ENCODE peak calls at places on chromosomes 2 and 18, in eight cellular contexts. G is suprapubic skin, A is endothelial cell of umbilical vein, Z is neural progenitor cell, X is AG09319, N is hepatocyte, Y is NB4, J is WERI-Rb-1. E is an unnamed sample.

GRCh38 chr2:240702640-240703011 is 11.0 kb downstream of the AQP12A start:
- DNase-seq in N (no peak), G (no peak), A (no peak), Y (no peak), Z (no peak), J (no peak), X (no peak), E (no peak)

GRCh38 chr2:120613742-120614481 is 121.8 kb upstream of the GLI2 start:
- DNase-seq in A (no peak), Z (no peak), G (no peak), Y (no peak), N (peak; percentile 30), X (peak; percentile 61), J (no peak), E (no peak)

GRCh38 chr2:102084651-102085050 is 57.9 kb upstream of the IL1R1 start:
- DNase-seq in Y (no peak), N (no peak), Z (no peak), X (no peak), G (no peak), A (no peak), J (no peak), E (no peak)

GRCh38 chr18:48838921-48839818 is 111.6 kb downstream of the SMAD7 start:
- DNase-seq in Y (peak; percentile 84), X (peak; percentile 37), N (peak; percentile 33), J (peak; percentile 54), G (peak; percentile 59), A (no peak), Z (no peak), E (no peak)

GRCh38 chr2:142936629-142937028 is 59.2 kb downstream of the KYNU start:
- DNase-seq in G (no peak), J (no peak), Z (no peak), A (no peak), X (no peak), N (no peak), Y (no peak), E (no peak)

GRCh38 chr2:125424386-125424785 is 1231.6 kb upstream of the GYPC start:
- DNase-seq in G (no peak), N (no peak), Y (no peak), A (no peak), X (no peak), J (no peak), Z (peak; percentile 51), E (no peak)

GRCh38 chr2:88147145-88147544 is 19.3 kb upstream of the FABP1 start:
- DNase-seq in N (no peak), A (no peak), X (no peak), J (no peak), G (no peak), Z (no peak), Y (no peak), E (no peak)

GRCh38 chr2:105391058-105391627 is 7.7 kb downstream of the FHL2 start:
- DNase-seq in X (no peak), Y (no peak), J (no peak), Z (no peak), G (peak; percentile 33), N (no peak), A (peak; percentile 22), E (no peak)

GRCh38 chr18:48975817-48976649 is 25.3 kb upstream of the SMAD7 start:
- DNase-seq in G (no peak), A (peak; percentile 35), J (peak; percentile 83), N (peak; percentile 90), X (no peak), Y (peak; percentile 70), Z (peak; percentile 81), E (peak; percentile 45)

GRCh38 chr2:221200184-221200839 is 371.8 kb downstream of the EPHA4 start:
- DNase-seq in N (no peak), Z (no peak), A (no peak), X (no peak), Y (no peak), G (no peak), J (no peak), E (no peak)

DNA sequence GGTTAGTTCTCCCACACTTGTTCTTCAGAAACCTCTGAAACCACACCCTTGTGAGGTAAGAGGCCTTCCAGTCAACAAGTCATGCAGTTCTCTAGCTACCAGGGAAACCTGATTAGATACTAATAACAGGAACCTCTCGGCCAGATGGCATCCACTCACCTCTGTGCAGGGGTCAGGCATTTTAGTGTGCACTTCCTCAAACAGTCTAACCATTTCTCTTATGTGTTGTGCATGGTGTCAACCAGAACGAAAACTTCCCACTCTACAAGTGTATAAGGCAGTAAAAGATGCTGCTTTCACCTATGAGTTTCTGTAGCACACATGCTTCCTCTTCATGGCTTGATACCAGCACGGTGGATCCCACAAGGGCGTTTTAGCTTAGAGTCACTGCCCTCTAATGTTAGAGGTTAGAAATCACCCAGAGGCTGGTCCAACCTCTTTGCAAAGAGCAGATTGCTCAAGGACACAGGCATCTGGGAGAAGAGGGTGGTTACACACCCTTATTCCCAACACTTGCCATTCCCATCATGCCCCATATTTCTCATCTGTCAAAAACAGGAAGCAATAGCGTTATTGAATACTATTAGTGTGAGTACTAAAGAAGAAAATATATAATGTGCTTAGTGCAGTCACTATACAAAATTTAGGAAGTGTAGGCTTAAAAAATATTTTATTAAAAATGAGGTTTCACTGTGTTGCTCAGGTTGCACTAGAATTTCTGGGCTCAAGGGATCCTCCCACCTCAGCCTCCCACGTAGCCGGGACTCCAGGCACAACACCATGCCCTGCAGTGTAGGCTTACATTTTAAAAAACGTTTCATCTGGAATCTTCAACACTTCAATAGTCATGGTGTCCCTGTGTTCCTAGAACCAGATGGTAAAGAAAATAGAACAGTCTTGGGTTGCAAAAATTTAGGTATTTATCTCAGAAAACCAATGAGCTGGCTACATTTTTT is 34.5 kb upstream of the RAB31 start:
- DNase-seq in J (peak; percentile 51), Z (peak; percentile 44), Y (peak; percentile 77), N (peak; percentile 79), G (no peak), A (peak; percentile 58), X (peak; percentile 35), E (no peak)
- TF ChIP-seq CTCF in J (peak; percentile 44), Z (peak; percentile 22), Y (peak; percentile 42), N (peak; percentile 36), G (no peak), A (no peak), X (peak; percentile 40), E (no peak)

GRCh38 chr2:99695856-99696255 is 206.0 kb upstream of the REV1 start:
- DNase-seq in A (no peak), J (no peak), Z (no peak), N (no peak), X (no peak), G (no peak), Y (no peak), E (no peak)

GRCh38 chr2:99691931-99692330 is 202.1 kb upstream of the REV1 start:
- DNase-seq in Y (no peak), J (no peak), N (no peak), X (no peak), G (no peak), Z (no peak), A (no peak), E (no peak)

GRCh38 chr2:99689135-99689742 is 199.4 kb upstream of the REV1 start:
- DNase-seq in N (no peak), Y (no peak), G (no peak), J (no peak), X (no peak), Z (no peak), A (no peak), E (no peak)

GRCh38 chr2:99695121-99695773 is 205.4 kb upstream of the REV1 start:
- DNase-seq in Y (no peak), Z (no peak), N (no peak), J (no peak), G (no peak), X (no peak), A (no peak), E (no peak)

DNA sequence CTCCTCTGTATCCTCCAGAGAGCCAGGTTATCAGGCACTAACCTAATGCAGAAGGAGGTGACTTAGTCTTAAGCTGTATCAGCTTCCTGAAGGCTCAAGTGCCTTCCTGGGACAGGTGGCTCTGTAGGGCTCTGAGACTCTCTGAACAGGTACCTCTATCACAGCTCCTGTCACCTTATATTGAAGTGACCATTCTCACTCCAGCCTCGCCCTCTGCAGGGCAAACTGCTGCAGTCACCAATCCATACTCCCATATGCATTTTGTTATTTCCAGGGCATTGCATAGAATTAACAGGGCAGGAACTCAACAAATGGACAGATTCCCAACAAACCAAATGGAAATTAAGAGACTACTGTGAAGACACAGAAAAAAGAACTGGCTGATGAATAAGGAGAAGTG is 203.0 kb upstream of the REV1 start:
- DNase-seq in J (peak; percentile 32), Z (no peak), A (no peak), N (no peak), G (no peak), X (no peak), Y (no peak), E (no peak)
- TF ChIP-seq CTCF in J (peak; percentile 47), Z (peak; percentile 24), A (no peak), N (no peak), G (no peak), X (no peak), Y (peak; percentile 21), E (no peak)

DNA sequence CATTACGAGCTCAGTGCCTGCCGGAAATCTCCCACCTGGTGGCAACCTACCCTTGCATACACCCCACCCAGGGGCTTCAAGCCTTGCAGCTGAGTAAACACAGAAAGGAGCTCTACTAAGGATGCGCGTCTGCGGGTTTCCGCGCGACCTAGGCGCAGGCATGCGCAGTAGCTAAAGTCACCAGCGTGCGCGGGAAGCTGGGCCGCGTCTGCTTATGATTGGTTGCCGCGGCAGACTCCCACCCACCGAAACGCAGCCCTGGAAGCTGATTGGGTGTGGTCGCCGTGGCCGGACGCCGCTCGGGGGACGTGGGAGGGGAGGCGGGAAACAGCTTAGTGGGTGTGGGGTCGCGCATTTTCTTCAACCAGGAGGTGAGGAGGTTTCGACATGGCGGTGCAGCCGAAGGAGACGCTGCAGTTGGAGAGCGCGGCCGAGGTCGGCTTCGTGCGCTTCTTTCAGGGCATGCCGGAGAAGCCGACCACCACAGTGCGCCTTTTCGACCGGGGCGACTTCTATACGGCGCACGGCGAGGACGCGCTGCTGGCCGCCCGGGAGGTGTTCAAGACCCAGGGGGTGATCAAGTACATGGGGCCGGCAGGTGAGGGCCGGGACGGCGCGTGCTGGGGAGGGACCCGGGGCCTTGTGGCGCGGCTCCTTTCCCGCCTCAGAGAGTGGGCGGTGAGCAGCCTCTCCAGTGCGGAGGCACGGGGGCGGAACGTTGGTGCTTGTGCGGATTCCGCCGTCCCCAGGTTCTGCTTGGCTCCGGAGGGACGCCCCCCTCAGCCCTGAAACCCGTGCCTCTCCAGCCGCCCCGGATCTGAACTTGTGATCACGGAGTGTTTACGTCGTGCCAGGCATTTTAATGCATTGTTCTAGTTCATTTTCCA is at the start of gene MSH2:
- DNase-seq in J (peak; percentile 99), Z (peak; percentile 95), Y (peak; percentile 98), G (peak; percentile 95), N (peak; percentile 92), A (peak; percentile 96), X (peak; percentile 75), E (peak; percentile 89)
- TF ChIP-seq CTCF in J (peak; percentile 16), Z (no peak), Y (no peak), G (no peak), N (no peak), A (no peak), X (no peak), E (no peak)

DNA sequence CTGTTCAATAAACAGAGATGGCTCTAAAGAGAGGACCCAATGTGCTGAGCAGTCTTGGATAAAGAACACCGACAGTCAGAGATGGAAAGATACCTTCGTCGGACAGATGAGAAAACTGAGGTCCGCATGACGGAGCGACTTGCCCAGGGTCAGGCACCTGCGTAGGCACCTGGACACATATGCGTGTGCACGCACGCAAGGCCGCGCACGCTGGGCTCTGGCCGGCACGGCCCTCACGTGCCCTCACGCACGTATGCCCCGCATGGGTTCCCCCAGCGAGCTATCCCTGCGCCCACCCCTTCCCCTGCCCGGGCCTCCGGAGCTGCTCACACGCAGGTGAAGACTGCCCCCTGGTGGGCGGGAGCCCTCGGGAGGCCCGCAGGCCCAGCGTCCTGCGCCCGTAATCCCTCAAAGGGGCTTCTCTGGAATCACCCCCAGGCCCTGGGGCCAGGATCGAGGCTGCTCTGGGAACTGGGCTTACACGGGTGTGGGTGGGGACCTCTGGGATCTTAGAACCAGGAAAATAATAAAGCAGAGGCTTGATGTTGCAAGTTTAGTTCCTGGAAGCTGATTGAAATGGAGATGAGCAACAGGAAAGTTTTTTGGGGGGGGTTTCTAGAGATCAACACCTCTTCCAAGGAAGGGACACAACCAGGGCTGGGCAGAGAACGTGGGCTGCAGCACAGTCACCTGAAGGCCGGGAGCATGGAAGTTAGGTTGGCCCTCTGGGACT is 246.3 kb downstream of the TNS1 start:
- DNase-seq in N (peak; percentile 88), G (no peak), X (no peak), A (peak; percentile 42), Z (peak; percentile 94), Y (peak; percentile 64), J (peak; percentile 83), E (peak; percentile 51)
- TF ChIP-seq CTCF in N (peak; percentile 94), G (peak; percentile 70), X (peak; percentile 95), A (peak; percentile 89), Z (peak; percentile 98), Y (peak; percentile 92), J (peak; percentile 90), E (peak; percentile 93)